ENCODE peak calls at places on chromosomes 6 and 20, in six cellular contexts. G, V, Z, F, I and H are unnamed samples.

GRCh38 chr6:147560670-147561069 is 52.2 kb downstream of the SAMD5 start:
- DNase-seq in G (no peak), V (no peak), Z (no peak), F (no peak), I (no peak), H (no peak)

GRCh38 chr6:97059473-97059872 is 134.9 kb downstream of the KLHL32 start:
- DNase-seq in G (peak; percentile 14), V (no peak), Z (peak; percentile 15), F (no peak), I (peak; percentile 46), H (no peak)

GRCh38 chr20:38601216-38602184 is at the start of gene ARHGAP40:
- DNase-seq in G (no peak), V (peak; percentile 10), Z (no peak), F (no peak), I (no peak), H (no peak)

GRCh38 chr6:29760328-29760727 is 37.1 kb downstream of the HLA-F start:
- DNase-seq in G (no peak), V (no peak), Z (no peak), F (no peak), I (no peak), H (no peak)

GRCh38 chr20:20407891-20408805 is 40.2 kb downstream of the INSM1 start:
- DNase-seq in G (no peak), V (peak; percentile 45), Z (no peak), F (peak; percentile 15), I (peak; percentile 40), H (no peak)

GRCh38 chr20:38873050-38873581 is 53.1 kb upstream of the FAM83D start:
- DNase-seq in G (no peak), V (no peak), Z (peak; percentile 83), F (no peak), I (no peak), H (no peak)

GRCh38 chr6:33768644-33769120 is 20.2 kb downstream of the LEMD2 start:
- DNase-seq in G (peak; percentile 60), V (peak; percentile 64), Z (peak; percentile 50), F (peak; percentile 49), I (peak; percentile 59), H (peak; percentile 84)

GRCh38 chr6:114997813-114998292 is 655.0 kb upstream of the HS3ST5 start:
- DNase-seq in G (no peak), V (no peak), Z (no peak), F (no peak), I (no peak), H (no peak)

GRCh38 chr6:141472123-141472522 is 660.6 kb upstream of the GJE1 start:
- DNase-seq in G (no peak), V (no peak), Z (no peak), F (no peak), I (no peak), H (no peak)